ENCODE peak calls at places on chromosomes 2 and 18, in seven cellular contexts. L is spleen; K is osteocyte; R is stomach; T is CD4-positive, alpha-beta T cell; S is heart right ventricle; Q is lower lobe of right lung. Y is an unnamed sample.
A peak's percentile ranks its signal among the peaks of the same experiment; 100 is the strongest.

GRCh38 chr2:98696167-98696566 is 34.8 kb downstream of the MGAT4A start:
- DNase-seq in T (no peak), K (no peak), L (no peak), R (no peak), Q (no peak), S (no peak), Y (no peak)

GRCh38 chr2:150626934-150627336 is 139.5 kb upstream of the RND3 start:
- DNase-seq in T (no peak), Q (no peak), L (no peak), R (no peak), K (no peak), S (no peak), Y (no peak)

GRCh38 chr2:20738789-20739188 is 71.8 kb downstream of the GDF7 start:
- DNase-seq in R (no peak), K (no peak), T (no peak), Q (no peak), S (no peak), L (no peak), Y (no peak)

GRCh38 chr18:60445341-60445740 is 72.8 kb upstream of the MC4R start:
- DNase-seq in S (no peak), K (no peak), T (no peak), L (no peak), R (no peak), Q (no peak), Y (no peak)

GRCh38 chr18:39842042-39842791 is 2112.8 kb upstream of the PIK3C3 start:
- DNase-seq in K (no peak), R (no peak), T (no peak), L (no peak), Q (no peak), S (no peak), Y (no peak)

GRCh38 chr2:69535739-69536374 is 98.6 kb upstream of the NFU1 start:
- DNase-seq in L (no peak), Q (no peak), K (no peak), S (no peak), R (no peak), T (no peak), Y (peak; percentile 41)

GRCh38 chr2:240655931-240656886 is 26.5 kb downstream of the AQP12B start:
- DNase-seq in L (no peak), R (no peak), K (no peak), S (no peak), Q (no peak), T (no peak), Y (peak; percentile 79)

GRCh38 chr2:119223521-119224390 is at the start of gene STEAP3:
- DNase-seq in T (no peak), S (peak; percentile 75), Q (peak; percentile 82), K (peak; percentile 87), L (peak; percentile 92), R (peak; percentile 93), Y (peak; percentile 94)

GRCh38 chr2:120660771-120661459 is 74.8 kb upstream of the GLI2 start:
- DNase-seq in K (peak; percentile 81), Q (no peak), L (peak; percentile 53), S (no peak), T (no peak), R (no peak), Y (no peak)

GRCh38 chr2:103823847-103824246 is 1030.1 kb upstream of the POU3F3 start:
- DNase-seq in Q (no peak), K (no peak), L (no peak), T (no peak), R (no peak), S (no peak), Y (no peak)

GRCh38 chr18:77103181-77103875 is 29.3 kb downstream of the MBP start:
- DNase-seq in L (no peak), T (no peak), S (no peak), K (peak; percentile 66), R (no peak), Q (no peak), Y (no peak)

GRCh38 chr18:61731693-61732376 is 161.0 kb downstream of the RNF152 start:
- DNase-seq in S (no peak), K (no peak), R (no peak), Q (no peak), T (no peak), L (no peak), Y (no peak)

GRCh38 chr18:46343940-46344372 is 239.8 kb downstream of the HAUS1 start:
- DNase-seq in L (peak; percentile 88), Q (peak; percentile 61), K (no peak), S (peak; percentile 44), T (peak; percentile 13), R (no peak), Y (peak; percentile 67)

GRCh38 chr2:171735991-171736710 is 48.9 kb downstream of the DYNC1I2 start:
- DNase-seq in L (no peak), K (no peak), R (no peak), S (no peak), Q (no peak), T (no peak), Y (no peak)

GRCh38 chr2:225019100-225019499 is 23.2 kb downstream of the DOCK10 start:
- DNase-seq in K (no peak), R (no peak), Q (no peak), L (no peak), S (no peak), T (no peak), Y (no peak)

GRCh38 chr2:9001778-9002177 is 1.7 kb downstream of the MBOAT2 start:
- DNase-seq in Q (no peak), K (no peak), R (no peak), T (no peak), L (no peak), S (no peak), Y (no peak)

GRCh38 chr18:62585274-62586147 is 62.7 kb downstream of the ZCCHC2 start:
- DNase-seq in L (no peak), K (no peak), Q (no peak), S (no peak), R (no peak), T (no peak), Y (no peak)

GRCh38 chr2:65387017-65387416 is 45.4 kb downstream of the SPRED2 start:
- DNase-seq in R (no peak), T (no peak), Q (no peak), S (no peak), L (no peak), K (peak; percentile 42), Y (no peak)
- TF ChIP-seq CTCF in R (no peak), T (no peak), Q (no peak), S (no peak), L (no peak), K (peak; percentile 10), Y (no peak)

GRCh38 chr2:218711550-218711929 is 905 bp downstream of the TTLL4 start:
- DNase-seq in S (no peak), K (no peak), Q (no peak), T (no peak), R (no peak), L (no peak), Y (no peak)

GRCh38 chr2:218710334-218710686 is 325 bp upstream of the TTLL4 start:
- DNase-seq in R (no peak), Q (no peak), K (no peak), T (no peak), S (no peak), L (no peak), Y (no peak)

GRCh38 chr2:218708086-218708485 is 2.5 kb upstream of the TTLL4 start:
- DNase-seq in S (no peak), K (no peak), T (no peak), L (no peak), R (no peak), Q (no peak), Y (peak; percentile 37)

GRCh38 chr2:218709906-218710305 is 729 bp upstream of the TTLL4 start:
- DNase-seq in L (no peak), S (no peak), Q (no peak), R (no peak), K (no peak), T (no peak), Y (no peak)

GRCh38 chr2:218710687-218711549 is at the start of gene TTLL4:
- DNase-seq in Q (peak; percentile 99), R (peak; percentile 99), K (peak; percentile 100), T (peak; percentile 98), S (peak; percentile 98), L (peak; percentile 100), Y (peak; percentile 98)
- TF ChIP-seq CTCF in Q (peak; percentile 95), R (peak; percentile 93), K (peak; percentile 93), T (peak; percentile 87), S (peak; percentile 98), L (peak; percentile 98), Y (peak; percentile 87)

DNA sequence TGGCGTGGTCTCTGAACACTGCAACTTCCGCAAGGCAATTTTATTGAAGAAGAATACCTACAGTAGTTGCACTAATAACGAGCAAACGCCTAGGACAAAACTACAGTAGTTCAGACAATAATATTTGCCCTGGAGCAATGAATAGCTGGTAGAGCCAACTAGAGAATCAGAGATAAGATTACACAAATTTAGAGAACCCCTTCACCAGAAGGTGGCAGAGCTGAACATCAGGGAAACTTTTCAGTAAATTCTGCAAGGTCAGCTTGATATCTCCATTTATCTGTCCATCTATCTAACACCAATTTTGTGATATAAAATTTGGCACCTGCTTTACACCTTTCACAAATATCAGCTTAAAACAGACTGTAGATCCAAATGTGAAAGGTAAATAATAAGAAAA is 43.8 kb downstream of the CDH19 start:
- DNase-seq in L (no peak), S (no peak), T (no peak), K (no peak), R (no peak), Q (no peak), Y (no peak)
- TF ChIP-seq CTCF in L (no peak), S (peak; percentile 22), T (no peak), K (peak; percentile 60), R (peak; percentile 16), Q (peak; percentile 48), Y (no peak)

GRCh38 chr2:148508878-148509702 is 135.5 kb upstream of the EPC2 start:
- DNase-seq in S (peak; percentile 82), L (peak; percentile 94), T (peak; percentile 77), Q (peak; percentile 89), R (peak; percentile 81), K (peak; percentile 91), Y (peak; percentile 84)

GRCh38 chr2:148511883-148512282 is 132.7 kb upstream of the EPC2 start:
- DNase-seq in K (no peak), S (no peak), L (no peak), Q (no peak), R (no peak), T (no peak), Y (no peak)

GRCh38 chr2:148507970-148508369 is 136.6 kb upstream of the EPC2 start:
- DNase-seq in Q (no peak), T (no peak), S (no peak), R (no peak), K (no peak), L (no peak), Y (no peak)

GRCh38 chr2:148513425-148513824 is 131.1 kb upstream of the EPC2 start:
- DNase-seq in R (no peak), L (no peak), K (no peak), Q (no peak), S (no peak), T (no peak), Y (no peak)

GRCh38 chr2:148509703-148510036 is 134.9 kb upstream of the EPC2 start:
- DNase-seq in R (no peak), L (no peak), Q (no peak), T (no peak), S (no peak), K (no peak), Y (no peak)
- TF ChIP-seq CTCF in R (no peak), L (peak; percentile 32), Q (no peak), T (no peak), S (no peak), K (no peak), Y (no peak)

DNA sequence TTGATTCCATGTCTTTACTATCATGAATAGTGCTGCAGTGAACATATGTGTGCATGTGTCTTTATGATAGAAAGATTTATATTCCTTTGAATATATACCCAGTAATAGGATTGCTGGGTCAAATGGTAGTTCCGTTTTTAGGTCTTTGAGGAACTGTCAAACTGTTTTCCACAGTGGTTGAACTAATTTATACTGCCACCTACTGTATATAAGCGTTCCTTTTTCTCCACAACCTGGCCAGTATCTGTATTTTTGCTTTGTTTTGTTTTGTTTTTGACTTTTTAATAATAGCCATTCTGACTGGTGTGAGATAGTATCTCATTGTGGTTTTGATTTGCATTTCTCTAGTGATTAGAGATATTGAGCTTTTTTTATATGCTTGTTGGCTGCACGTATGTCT is 641.6 kb downstream of the SUCLG1 start:
- DNase-seq in L (no peak), K (no peak), R (no peak), Q (no peak), T (no peak), S (no peak), Y (no peak)
- TF ChIP-seq CTCF in L (no peak), K (peak; percentile 26), R (no peak), Q (no peak), T (no peak), S (no peak), Y (no peak)